ENCODE peak calls at places on chromosomes 7 and 10, in eight cellular contexts. One of them, this sample, is unnamed.

GRCh38 chr7:140058517-140058916 is 4.2 kb downstream of the PARP12 start:
- DNase-seq in GM23248: no peak
- DNase-seq in NCI-H1105 treated with DMSO at 0.1 percent for 48 hours: no peak
- DNase-seq in GM20000: no peak
- DNase-seq in kidney epithelial cell: no peak
- DNase-seq in stimulated activated naive CD4-positive, alpha-beta T cell: no peak
- DNase-seq in NCI-H1092 treated with DMSO at 0.1 percent for 48 hours: no peak
- DNase-seq in endothelial cell: no peak
- DNase-seq in this sample: no peak

GRCh38 chr10:89283174-89283987 is 18.5 kb upstream of the IFIT2 start:
- DNase-seq in GM23248: peak
- DNase-seq in NCI-H1105 treated with DMSO at 0.1 percent for 48 hours: no peak
- DNase-seq in GM20000: no peak
- DNase-seq in kidney epithelial cell: peak
- DNase-seq in stimulated activated naive CD4-positive, alpha-beta T cell: no peak
- DNase-seq in NCI-H1092 treated with DMSO at 0.1 percent for 48 hours: peak
- DNase-seq in endothelial cell: no peak
- DNase-seq in this sample: no peak

GRCh38 chr10:34815174-34816066 is at the start of gene PARD3:
- DNase-seq in GM23248: peak
- DNase-seq in NCI-H1105 treated with DMSO at 0.1 percent for 48 hours: peak
- DNase-seq in GM20000: peak
- DNase-seq in kidney epithelial cell: no peak
- DNase-seq in stimulated activated naive CD4-positive, alpha-beta T cell: no peak
- DNase-seq in NCI-H1092 treated with DMSO at 0.1 percent for 48 hours: peak
- DNase-seq in endothelial cell: peak
- DNase-seq in this sample: no peak

GRCh38 chr7:57417736-57418135 is 32.2 kb upstream of the ZNF716 start:
- DNase-seq in GM23248: no peak
- DNase-seq in NCI-H1105 treated with DMSO at 0.1 percent for 48 hours: no peak
- DNase-seq in GM20000: no peak
- DNase-seq in kidney epithelial cell: no peak
- DNase-seq in stimulated activated naive CD4-positive, alpha-beta T cell: no peak
- DNase-seq in NCI-H1092 treated with DMSO at 0.1 percent for 48 hours: no peak
- DNase-seq in endothelial cell: no peak
- DNase-seq in this sample: no peak

GRCh38 chr7:151782598-151783448 is 94.1 kb downstream of the PRKAG2 start:
- DNase-seq in GM23248: peak
- DNase-seq in NCI-H1105 treated with DMSO at 0.1 percent for 48 hours: peak
- DNase-seq in GM20000: peak
- DNase-seq in kidney epithelial cell: no peak
- DNase-seq in stimulated activated naive CD4-positive, alpha-beta T cell: peak
- DNase-seq in NCI-H1092 treated with DMSO at 0.1 percent for 48 hours: no peak
- DNase-seq in endothelial cell: peak
- DNase-seq in this sample: peak

GRCh38 chr10:119061352-119061751 is 19.3 kb downstream of the EIF3A start:
- DNase-seq in GM23248: no peak
- DNase-seq in NCI-H1105 treated with DMSO at 0.1 percent for 48 hours: no peak
- DNase-seq in GM20000: no peak
- DNase-seq in kidney epithelial cell: no peak
- DNase-seq in stimulated activated naive CD4-positive, alpha-beta T cell: no peak
- DNase-seq in NCI-H1092 treated with DMSO at 0.1 percent for 48 hours: no peak
- DNase-seq in endothelial cell: no peak
- DNase-seq in this sample: no peak

GRCh38 chr7:30411897-30412296 is 66.7 kb downstream of the NOD1 start:
- DNase-seq in GM23248: no peak
- DNase-seq in NCI-H1105 treated with DMSO at 0.1 percent for 48 hours: no peak
- DNase-seq in GM20000: no peak
- DNase-seq in kidney epithelial cell: no peak
- DNase-seq in stimulated activated naive CD4-positive, alpha-beta T cell: no peak
- DNase-seq in NCI-H1092 treated with DMSO at 0.1 percent for 48 hours: no peak
- DNase-seq in endothelial cell: no peak
- DNase-seq in this sample: no peak

GRCh38 chr7:131521651-131522163 is 34.7 kb downstream of the PODXL start:
- DNase-seq in GM23248: peak
- DNase-seq in NCI-H1105 treated with DMSO at 0.1 percent for 48 hours: no peak
- DNase-seq in GM20000: no peak
- DNase-seq in kidney epithelial cell: no peak
- DNase-seq in stimulated activated naive CD4-positive, alpha-beta T cell: no peak
- DNase-seq in NCI-H1092 treated with DMSO at 0.1 percent for 48 hours: no peak
- DNase-seq in endothelial cell: no peak
- DNase-seq in this sample: no peak

GRCh38 chr7:27553288-27553687 is 109.4 kb downstream of the HIBADH start:
- DNase-seq in GM23248: no peak
- DNase-seq in NCI-H1105 treated with DMSO at 0.1 percent for 48 hours: peak
- DNase-seq in GM20000: no peak
- DNase-seq in kidney epithelial cell: no peak
- DNase-seq in stimulated activated naive CD4-positive, alpha-beta T cell: no peak
- DNase-seq in NCI-H1092 treated with DMSO at 0.1 percent for 48 hours: no peak
- DNase-seq in endothelial cell: no peak
- DNase-seq in this sample: no peak

GRCh38 chr7:127993987-127994386 is 37.2 kb downstream of the LRRC4 start:
- DNase-seq in GM23248: no peak
- DNase-seq in NCI-H1105 treated with DMSO at 0.1 percent for 48 hours: no peak
- DNase-seq in GM20000: no peak
- DNase-seq in kidney epithelial cell: no peak
- DNase-seq in stimulated activated naive CD4-positive, alpha-beta T cell: no peak
- DNase-seq in NCI-H1092 treated with DMSO at 0.1 percent for 48 hours: no peak
- DNase-seq in endothelial cell: no peak
- DNase-seq in this sample: no peak

GRCh38 chr10:98528166-98528784 is 81.5 kb upstream of the HPS1 start:
- DNase-seq in GM23248: peak
- DNase-seq in NCI-H1105 treated with DMSO at 0.1 percent for 48 hours: no peak
- DNase-seq in GM20000: no peak
- DNase-seq in kidney epithelial cell: no peak
- DNase-seq in stimulated activated naive CD4-positive, alpha-beta T cell: no peak
- DNase-seq in NCI-H1092 treated with DMSO at 0.1 percent for 48 hours: peak
- DNase-seq in endothelial cell: peak
- DNase-seq in this sample: no peak

GRCh38 chr10:121511943-121512342 is 86.3 kb downstream of the FGFR2 start:
- DNase-seq in GM23248: no peak
- DNase-seq in NCI-H1105 treated with DMSO at 0.1 percent for 48 hours: no peak
- DNase-seq in GM20000: no peak
- DNase-seq in kidney epithelial cell: peak
- DNase-seq in stimulated activated naive CD4-positive, alpha-beta T cell: no peak
- DNase-seq in NCI-H1092 treated with DMSO at 0.1 percent for 48 hours: no peak
- DNase-seq in endothelial cell: no peak
- DNase-seq in this sample: no peak

GRCh38 chr7:123643495-123644428 is 11.9 kb upstream of the LMOD2 start:
- DNase-seq in GM23248: peak
- DNase-seq in NCI-H1105 treated with DMSO at 0.1 percent for 48 hours: peak
- DNase-seq in GM20000: no peak
- DNase-seq in kidney epithelial cell: peak
- DNase-seq in stimulated activated naive CD4-positive, alpha-beta T cell: no peak
- DNase-seq in NCI-H1092 treated with DMSO at 0.1 percent for 48 hours: peak
- DNase-seq in endothelial cell: no peak
- DNase-seq in this sample: no peak

GRCh38 chr7:122588621-122589020 is 110.3 kb downstream of the RNF133 start:
- DNase-seq in GM23248: peak
- DNase-seq in NCI-H1105 treated with DMSO at 0.1 percent for 48 hours: no peak
- DNase-seq in GM20000: no peak
- DNase-seq in kidney epithelial cell: no peak
- DNase-seq in stimulated activated naive CD4-positive, alpha-beta T cell: no peak
- DNase-seq in NCI-H1092 treated with DMSO at 0.1 percent for 48 hours: no peak
- DNase-seq in endothelial cell: no peak
- DNase-seq in this sample: no peak

GRCh38 chr7:141272417-141272816 is 198.6 kb downstream of the TMEM178B start:
- DNase-seq in GM23248: no peak
- DNase-seq in NCI-H1105 treated with DMSO at 0.1 percent for 48 hours: no peak
- DNase-seq in GM20000: no peak
- DNase-seq in kidney epithelial cell: no peak
- DNase-seq in stimulated activated naive CD4-positive, alpha-beta T cell: no peak
- DNase-seq in NCI-H1092 treated with DMSO at 0.1 percent for 48 hours: no peak
- DNase-seq in endothelial cell: no peak
- DNase-seq in this sample: no peak

GRCh38 chr7:27212587-27213149 is 12.8 kb upstream of the HOXA13 start:
- DNase-seq in GM23248: no peak
- DNase-seq in NCI-H1105 treated with DMSO at 0.1 percent for 48 hours: peak
- DNase-seq in GM20000: no peak
- DNase-seq in kidney epithelial cell: no peak
- DNase-seq in stimulated activated naive CD4-positive, alpha-beta T cell: no peak
- DNase-seq in NCI-H1092 treated with DMSO at 0.1 percent for 48 hours: peak
- DNase-seq in endothelial cell: no peak
- DNase-seq in this sample: no peak

GRCh38 chr7:109449760-109450159 is 880.1 kb downstream of the DNAJB9 start:
- DNase-seq in GM23248: no peak
- DNase-seq in NCI-H1105 treated with DMSO at 0.1 percent for 48 hours: no peak
- DNase-seq in GM20000: no peak
- DNase-seq in kidney epithelial cell: no peak
- DNase-seq in stimulated activated naive CD4-positive, alpha-beta T cell: no peak
- DNase-seq in NCI-H1092 treated with DMSO at 0.1 percent for 48 hours: no peak
- DNase-seq in endothelial cell: no peak
- DNase-seq in this sample: no peak

GRCh38 chr10:91150631-91151030 is 69.8 kb upstream of the PCGF5 start:
- DNase-seq in GM23248: no peak
- DNase-seq in NCI-H1105 treated with DMSO at 0.1 percent for 48 hours: no peak
- DNase-seq in GM20000: no peak
- DNase-seq in kidney epithelial cell: no peak
- DNase-seq in stimulated activated naive CD4-positive, alpha-beta T cell: no peak
- DNase-seq in NCI-H1092 treated with DMSO at 0.1 percent for 48 hours: no peak
- DNase-seq in endothelial cell: no peak
- DNase-seq in this sample: no peak

GRCh38 chr10:7625836-7626235 is 40.9 kb downstream of the ITIH5 start:
- DNase-seq in GM23248: peak
- DNase-seq in NCI-H1105 treated with DMSO at 0.1 percent for 48 hours: no peak
- DNase-seq in GM20000: no peak
- DNase-seq in kidney epithelial cell: no peak
- DNase-seq in stimulated activated naive CD4-positive, alpha-beta T cell: no peak
- DNase-seq in NCI-H1092 treated with DMSO at 0.1 percent for 48 hours: no peak
- DNase-seq in endothelial cell: no peak
- DNase-seq in this sample: no peak

GRCh38 chr10:86657396-86658011 is 3.2 kb downstream of the OPN4 start:
- DNase-seq in GM23248: no peak
- DNase-seq in NCI-H1105 treated with DMSO at 0.1 percent for 48 hours: no peak
- DNase-seq in GM20000: no peak
- DNase-seq in kidney epithelial cell: no peak
- DNase-seq in stimulated activated naive CD4-positive, alpha-beta T cell: no peak
- DNase-seq in NCI-H1092 treated with DMSO at 0.1 percent for 48 hours: no peak
- DNase-seq in endothelial cell: no peak
- DNase-seq in this sample: no peak

GRCh38 chr10:87092861-87093460 is 1.7 kb downstream of the GLUD1 start:
- DNase-seq in GM23248: peak
- DNase-seq in NCI-H1105 treated with DMSO at 0.1 percent for 48 hours: no peak
- DNase-seq in GM20000: peak
- DNase-seq in kidney epithelial cell: no peak
- DNase-seq in stimulated activated naive CD4-positive, alpha-beta T cell: peak
- DNase-seq in NCI-H1092 treated with DMSO at 0.1 percent for 48 hours: no peak
- DNase-seq in endothelial cell: no peak
- DNase-seq in this sample: peak

GRCh38 chr7:29946428-29947186 is 43.0 kb downstream of the SCRN1 start:
- DNase-seq in GM23248: peak
- DNase-seq in NCI-H1105 treated with DMSO at 0.1 percent for 48 hours: no peak
- DNase-seq in GM20000: no peak
- DNase-seq in kidney epithelial cell: no peak
- DNase-seq in stimulated activated naive CD4-positive, alpha-beta T cell: no peak
- DNase-seq in NCI-H1092 treated with DMSO at 0.1 percent for 48 hours: no peak
- DNase-seq in endothelial cell: peak
- DNase-seq in this sample: no peak

GRCh38 chr10:72079356-72079755 is 9.0 kb downstream of the SPOCK2 start:
- DNase-seq in GM23248: no peak
- DNase-seq in NCI-H1105 treated with DMSO at 0.1 percent for 48 hours: no peak
- DNase-seq in GM20000: no peak
- DNase-seq in kidney epithelial cell: no peak
- DNase-seq in stimulated activated naive CD4-positive, alpha-beta T cell: peak
- DNase-seq in NCI-H1092 treated with DMSO at 0.1 percent for 48 hours: peak
- DNase-seq in endothelial cell: no peak
- DNase-seq in this sample: peak

GRCh38 chr10:47294501-47294900 is 5.5 kb upstream of the GDF10 start:
- DNase-seq in GM23248: no peak
- DNase-seq in NCI-H1105 treated with DMSO at 0.1 percent for 48 hours: no peak
- DNase-seq in GM20000: no peak
- DNase-seq in kidney epithelial cell: no peak
- DNase-seq in stimulated activated naive CD4-positive, alpha-beta T cell: no peak
- DNase-seq in NCI-H1092 treated with DMSO at 0.1 percent for 48 hours: no peak
- DNase-seq in endothelial cell: no peak
- DNase-seq in this sample: no peak

GRCh38 chr10:36606234-36606839 is 519.1 kb upstream of the ANKRD30A start:
- DNase-seq in GM23248: peak
- DNase-seq in NCI-H1105 treated with DMSO at 0.1 percent for 48 hours: no peak
- DNase-seq in GM20000: no peak
- DNase-seq in kidney epithelial cell: no peak
- DNase-seq in stimulated activated naive CD4-positive, alpha-beta T cell: no peak
- DNase-seq in NCI-H1092 treated with DMSO at 0.1 percent for 48 hours: no peak
- DNase-seq in endothelial cell: no peak
- DNase-seq in this sample: no peak

GRCh38 chr10:88062798-88063472 is 199.5 kb downstream of the PTEN start:
- DNase-seq in GM23248: peak
- DNase-seq in NCI-H1105 treated with DMSO at 0.1 percent for 48 hours: no peak
- DNase-seq in GM20000: no peak
- DNase-seq in kidney epithelial cell: no peak
- DNase-seq in stimulated activated naive CD4-positive, alpha-beta T cell: no peak
- DNase-seq in NCI-H1092 treated with DMSO at 0.1 percent for 48 hours: no peak
- DNase-seq in endothelial cell: no peak
- DNase-seq in this sample: no peak

GRCh38 chr10:51397695-51398094 is 301.7 kb downstream of the CSTF2T start:
- DNase-seq in GM23248: peak
- DNase-seq in NCI-H1105 treated with DMSO at 0.1 percent for 48 hours: no peak
- DNase-seq in GM20000: no peak
- DNase-seq in kidney epithelial cell: peak
- DNase-seq in stimulated activated naive CD4-positive, alpha-beta T cell: no peak
- DNase-seq in NCI-H1092 treated with DMSO at 0.1 percent for 48 hours: peak
- DNase-seq in endothelial cell: no peak
- DNase-seq in this sample: no peak

GRCh38 chr10:119803264-119803663 is 69.4 kb downstream of the MCMBP start:
- DNase-seq in GM23248: peak
- DNase-seq in NCI-H1105 treated with DMSO at 0.1 percent for 48 hours: no peak
- DNase-seq in GM20000: no peak
- DNase-seq in kidney epithelial cell: no peak
- DNase-seq in stimulated activated naive CD4-positive, alpha-beta T cell: no peak
- DNase-seq in NCI-H1092 treated with DMSO at 0.1 percent for 48 hours: no peak
- DNase-seq in endothelial cell: no peak
- DNase-seq in this sample: no peak

GRCh38 chr10:7411671-7412481 is 1.0 kb upstream of the SFMBT2 start:
- DNase-seq in GM23248: no peak
- DNase-seq in NCI-H1105 treated with DMSO at 0.1 percent for 48 hours: no peak
- DNase-seq in GM20000: peak
- DNase-seq in kidney epithelial cell: no peak
- DNase-seq in stimulated activated naive CD4-positive, alpha-beta T cell: no peak
- DNase-seq in NCI-H1092 treated with DMSO at 0.1 percent for 48 hours: no peak
- DNase-seq in endothelial cell: peak
- DNase-seq in this sample: peak

GRCh38 chr7:16803881-16804673 is 722 bp downstream of the AGR2 start:
- DNase-seq in GM23248: no peak
- DNase-seq in NCI-H1105 treated with DMSO at 0.1 percent for 48 hours: no peak
- DNase-seq in GM20000: no peak
- DNase-seq in kidney epithelial cell: no peak
- DNase-seq in stimulated activated naive CD4-positive, alpha-beta T cell: no peak
- DNase-seq in NCI-H1092 treated with DMSO at 0.1 percent for 48 hours: no peak
- DNase-seq in endothelial cell: no peak
- DNase-seq in this sample: no peak

GRCh38 chr7:112001089-112001826 is 204.9 kb downstream of the DOCK4 start:
- DNase-seq in GM23248: peak
- DNase-seq in NCI-H1105 treated with DMSO at 0.1 percent for 48 hours: no peak
- DNase-seq in GM20000: no peak
- DNase-seq in kidney epithelial cell: peak
- DNase-seq in stimulated activated naive CD4-positive, alpha-beta T cell: no peak
- DNase-seq in NCI-H1092 treated with DMSO at 0.1 percent for 48 hours: no peak
- DNase-seq in endothelial cell: no peak
- DNase-seq in this sample: no peak

GRCh38 chr10:5665380-5666323 is 743 bp downstream of the ASB13 start:
- DNase-seq in GM23248: peak
- DNase-seq in NCI-H1105 treated with DMSO at 0.1 percent for 48 hours: no peak
- DNase-seq in GM20000: peak
- DNase-seq in kidney epithelial cell: no peak
- DNase-seq in stimulated activated naive CD4-positive, alpha-beta T cell: no peak
- DNase-seq in NCI-H1092 treated with DMSO at 0.1 percent for 48 hours: no peak
- DNase-seq in endothelial cell: no peak
- DNase-seq in this sample: no peak

GRCh38 chr10:122650331-122650730 is 49.3 kb downstream of the C10orf120 start:
- DNase-seq in GM23248: no peak
- DNase-seq in NCI-H1105 treated with DMSO at 0.1 percent for 48 hours: no peak
- DNase-seq in GM20000: no peak
- DNase-seq in kidney epithelial cell: no peak
- DNase-seq in stimulated activated naive CD4-positive, alpha-beta T cell: no peak
- DNase-seq in NCI-H1092 treated with DMSO at 0.1 percent for 48 hours: no peak
- DNase-seq in endothelial cell: no peak
- DNase-seq in this sample: no peak